ENCODE peak calls at places on chromosomes 11 and 22, in four cellular contexts. One of them, this sample, is unnamed.

GRCh38 chr11:88375927-88376470 is 38.5 kb upstream of the CTSC start:
- DNase-seq in foreskin fibroblast: no peak
- DNase-seq in fibroblast of lung: no peak
- DNase-seq in GM06990: no peak
- DNase-seq in this sample: no peak

GRCh38 chr11:78420796-78421209 is 3.2 kb upstream of the GAB2 start:
- DNase-seq in foreskin fibroblast: peak
- DNase-seq in fibroblast of lung: peak
- DNase-seq in GM06990: peak
- DNase-seq in this sample: peak

GRCh38 chr11:47768090-47768620 is 1.0 kb upstream of the FNBP4 start:
- DNase-seq in foreskin fibroblast: peak
- DNase-seq in fibroblast of lung: peak
- DNase-seq in GM06990: peak
- DNase-seq in this sample: no peak

GRCh38 chr11:134454146-134454690 is 42.2 kb upstream of the B3GAT1 start:
- DNase-seq in foreskin fibroblast: no peak
- DNase-seq in fibroblast of lung: no peak
- DNase-seq in GM06990: no peak
- DNase-seq in this sample: no peak

GRCh38 chr11:33719587-33719986 is 16.6 kb downstream of the CD59 start:
- DNase-seq in foreskin fibroblast: no peak
- DNase-seq in fibroblast of lung: no peak
- DNase-seq in GM06990: no peak
- DNase-seq in this sample: no peak

GRCh38 chr11:68651208-68651984 is 32.9 kb upstream of the GAL start:
- DNase-seq in foreskin fibroblast: no peak
- DNase-seq in fibroblast of lung: peak
- DNase-seq in GM06990: no peak
- DNase-seq in this sample: no peak

GRCh38 chr22:30648825-30649224 is 13.2 kb downstream of the SLC35E4 start:
- DNase-seq in foreskin fibroblast: no peak
- DNase-seq in fibroblast of lung: no peak
- DNase-seq in GM06990: no peak
- DNase-seq in this sample: no peak

GRCh38 chr22:32050678-32051515 is 7.8 kb downstream of the SLC5A1 start:
- DNase-seq in foreskin fibroblast: peak
- DNase-seq in fibroblast of lung: peak
- DNase-seq in GM06990: peak
- DNase-seq in this sample: no peak

GRCh38 chr11:112881461-112881860 is 79.8 kb upstream of the NCAM1 start:
- DNase-seq in foreskin fibroblast: peak
- DNase-seq in fibroblast of lung: peak
- DNase-seq in GM06990: no peak
- DNase-seq in this sample: no peak

GRCh38 chr11:115257286-115258077 is 246.7 kb downstream of the CADM1 start:
- DNase-seq in foreskin fibroblast: no peak
- DNase-seq in fibroblast of lung: no peak
- DNase-seq in GM06990: no peak
- DNase-seq in this sample: no peak

GRCh38 chr11:46900091-46900746 is 18.1 kb downstream of the LRP4 start:
- DNase-seq in foreskin fibroblast: no peak
- DNase-seq in fibroblast of lung: no peak
- DNase-seq in GM06990: no peak
- DNase-seq in this sample: no peak

GRCh38 chr22:40950888-40951794 is at the start of gene RBX1:
- DNase-seq in foreskin fibroblast: peak
- DNase-seq in fibroblast of lung: peak
- DNase-seq in GM06990: peak
- DNase-seq in this sample: peak

GRCh38 chr11:123479048-123479837 is 49.2 kb downstream of the GRAMD1B start:
- DNase-seq in foreskin fibroblast: no peak
- DNase-seq in fibroblast of lung: no peak
- DNase-seq in GM06990: peak
- DNase-seq in this sample: no peak

GRCh38 chr11:128905345-128906184 is 14.4 kb downstream of the KCNJ5 start:
- DNase-seq in foreskin fibroblast: peak
- DNase-seq in fibroblast of lung: peak
- DNase-seq in GM06990: no peak
- DNase-seq in this sample: peak

GRCh38 chr11:19988598-19988997 is 171.7 kb downstream of the DBX1 start:
- DNase-seq in foreskin fibroblast: peak
- DNase-seq in fibroblast of lung: peak
- DNase-seq in GM06990: no peak
- DNase-seq in this sample: no peak

GRCh38 chr11:123694551-123694950 is 40.1 kb upstream of the SCN3B start:
- DNase-seq in foreskin fibroblast: peak
- DNase-seq in fibroblast of lung: no peak
- DNase-seq in GM06990: no peak
- DNase-seq in this sample: no peak

GRCh38 chr11:14480716-14481115 is 18.9 kb downstream of the COPB1 start:
- DNase-seq in foreskin fibroblast: no peak
- DNase-seq in fibroblast of lung: no peak
- DNase-seq in GM06990: no peak
- DNase-seq in this sample: no peak

GRCh38 chr11:12042215-12042676 is 33.8 kb upstream of the DKK3 start:
- DNase-seq in foreskin fibroblast: peak
- DNase-seq in fibroblast of lung: peak
- DNase-seq in GM06990: no peak
- DNase-seq in this sample: no peak

GRCh38 chr11:20707876-20708275 is 38.5 kb downstream of the NELL1 start:
- DNase-seq in foreskin fibroblast: no peak
- DNase-seq in fibroblast of lung: no peak
- DNase-seq in GM06990: no peak
- DNase-seq in this sample: no peak

GRCh38 chr11:74726547-74727182 is 4.6 kb downstream of the CHRDL2 start:
- DNase-seq in foreskin fibroblast: peak
- DNase-seq in fibroblast of lung: peak
- DNase-seq in GM06990: no peak
- DNase-seq in this sample: peak

GRCh38 chr11:34809191-34810106 is 106.7 kb downstream of the APIP start:
- DNase-seq in foreskin fibroblast: peak
- DNase-seq in fibroblast of lung: peak
- DNase-seq in GM06990: no peak
- DNase-seq in this sample: no peak

GRCh38 chr11:116614306-116615210 is 158.2 kb downstream of the BUD13 start:
- DNase-seq in foreskin fibroblast: no peak
- DNase-seq in fibroblast of lung: no peak
- DNase-seq in GM06990: no peak
- DNase-seq in this sample: no peak

GRCh38 chr11:12599408-12600143 is 74.6 kb upstream of the TEAD1 start:
- DNase-seq in foreskin fibroblast: peak
- DNase-seq in fibroblast of lung: no peak
- DNase-seq in GM06990: peak
- DNase-seq in this sample: no peak

GRCh38 chr22:41636467-41636866 is 15.4 kb downstream of the XRCC6 start:
- DNase-seq in foreskin fibroblast: peak
- DNase-seq in fibroblast of lung: peak
- DNase-seq in GM06990: no peak
- DNase-seq in this sample: no peak

GRCh38 chr11:14253878-14254277 is 105.1 kb downstream of the RRAS2 start:
- DNase-seq in foreskin fibroblast: peak
- DNase-seq in fibroblast of lung: no peak
- DNase-seq in GM06990: no peak
- DNase-seq in this sample: no peak

GRCh38 chr11:69510471-69511357 is 29.3 kb downstream of the LINC01488 start:
- DNase-seq in foreskin fibroblast: peak
- DNase-seq in fibroblast of lung: peak
- DNase-seq in GM06990: no peak
- DNase-seq in this sample: no peak

GRCh38 chr22:24424001-24424900 is 3.1 kb upstream of the ADORA2A start:
- DNase-seq in foreskin fibroblast: no peak
- DNase-seq in fibroblast of lung: no peak
- DNase-seq in GM06990: peak
- DNase-seq in this sample: peak

GRCh38 chr11:3840870-3841425 is at the start of gene RHOG:
- DNase-seq in foreskin fibroblast: peak
- DNase-seq in fibroblast of lung: peak
- DNase-seq in GM06990: peak
- DNase-seq in this sample: no peak

GRCh38 chr11:3840289-3840869 is 380 bp downstream of the RHOG start:
- DNase-seq in foreskin fibroblast: peak
- DNase-seq in fibroblast of lung: no peak
- DNase-seq in GM06990: peak
- DNase-seq in this sample: peak

GRCh38 chr11:3838504-3838903 is 2.3 kb downstream of the RHOG start:
- DNase-seq in foreskin fibroblast: no peak
- DNase-seq in fibroblast of lung: no peak
- DNase-seq in GM06990: no peak
- DNase-seq in this sample: no peak

GRCh38 chr11:3837793-3838192 is 3.0 kb downstream of the RHOG start:
- DNase-seq in foreskin fibroblast: peak
- DNase-seq in fibroblast of lung: no peak
- DNase-seq in GM06990: no peak
- DNase-seq in this sample: no peak

GRCh38 chr11:3841426-3842304 is 906 bp upstream of the RHOG start:
- DNase-seq in foreskin fibroblast: peak
- DNase-seq in fibroblast of lung: peak
- DNase-seq in GM06990: peak
- DNase-seq in this sample: peak
- TF ChIP-seq CTCF in foreskin fibroblast: peak
- TF ChIP-seq CTCF in fibroblast of lung: peak
- TF ChIP-seq CTCF in GM06990: peak
- TF ChIP-seq CTCF in this sample: no peak

GRCh38 chr22:46390105-46390651 is 54.7 kb downstream of the TRMU start:
- DNase-seq in foreskin fibroblast: no peak
- DNase-seq in fibroblast of lung: no peak
- DNase-seq in GM06990: no peak
- DNase-seq in this sample: no peak

GRCh38 chr22:46393791-46394333 is 58.3 kb downstream of the TRMU start:
- DNase-seq in foreskin fibroblast: no peak
- DNase-seq in fibroblast of lung: no peak
- DNase-seq in GM06990: no peak
- DNase-seq in this sample: no peak

GRCh38 chr22:46392137-46392844 is 56.8 kb downstream of the TRMU start:
- DNase-seq in foreskin fibroblast: no peak
- DNase-seq in fibroblast of lung: no peak
- DNase-seq in GM06990: no peak
- DNase-seq in this sample: no peak

GRCh38 chr22:46390652-46391301 is 55.3 kb downstream of the TRMU start:
- DNase-seq in foreskin fibroblast: peak
- DNase-seq in fibroblast of lung: peak
- DNase-seq in GM06990: no peak
- DNase-seq in this sample: no peak

GRCh38 chr22:46391486-46392136 is 56.1 kb downstream of the TRMU start:
- DNase-seq in foreskin fibroblast: no peak
- DNase-seq in fibroblast of lung: no peak
- DNase-seq in GM06990: no peak
- DNase-seq in this sample: no peak
- TF ChIP-seq CTCF in foreskin fibroblast: no peak
- TF ChIP-seq CTCF in fibroblast of lung: no peak
- TF ChIP-seq CTCF in GM06990: no peak
- TF ChIP-seq CTCF in this sample: no peak

GRCh38 chr11:44633641-44634040 is 68.2 kb downstream of the CD82 start:
- DNase-seq in foreskin fibroblast: no peak
- DNase-seq in fibroblast of lung: no peak
- DNase-seq in GM06990: no peak
- DNase-seq in this sample: no peak
- TF ChIP-seq CTCF in foreskin fibroblast: no peak
- TF ChIP-seq CTCF in fibroblast of lung: peak
- TF ChIP-seq CTCF in GM06990: peak
- TF ChIP-seq CTCF in this sample: no peak

GRCh38 chr11:118071416-118072030 is 5.4 kb upstream of the TMPRSS4 start:
- DNase-seq in foreskin fibroblast: no peak
- DNase-seq in fibroblast of lung: no peak
- DNase-seq in GM06990: no peak
- DNase-seq in this sample: no peak

GRCh38 chr11:118065375-118065774 is 11.5 kb upstream of the TMPRSS4 start:
- DNase-seq in foreskin fibroblast: no peak
- DNase-seq in fibroblast of lung: no peak
- DNase-seq in GM06990: no peak
- DNase-seq in this sample: no peak

GRCh38 chr11:118068945-118069612 is 7.8 kb upstream of the TMPRSS4 start:
- DNase-seq in foreskin fibroblast: no peak
- DNase-seq in fibroblast of lung: no peak
- DNase-seq in GM06990: no peak
- DNase-seq in this sample: no peak

GRCh38 chr11:118067006-118067405 is 9.9 kb upstream of the TMPRSS4 start:
- DNase-seq in foreskin fibroblast: no peak
- DNase-seq in fibroblast of lung: no peak
- DNase-seq in GM06990: no peak
- DNase-seq in this sample: no peak

GRCh38 chr11:118068206-118068944 is 8.5 kb upstream of the TMPRSS4 start:
- DNase-seq in foreskin fibroblast: no peak
- DNase-seq in fibroblast of lung: no peak
- DNase-seq in GM06990: no peak
- DNase-seq in this sample: no peak
- TF ChIP-seq CTCF in foreskin fibroblast: no peak
- TF ChIP-seq CTCF in fibroblast of lung: no peak
- TF ChIP-seq CTCF in GM06990: no peak
- TF ChIP-seq CTCF in this sample: no peak

GRCh38 chr11:86718553-86718952 is 46.1 kb upstream of the ME3 start:
- DNase-seq in foreskin fibroblast: no peak
- DNase-seq in fibroblast of lung: no peak
- DNase-seq in GM06990: no peak
- DNase-seq in this sample: no peak

GRCh38 chr11:86717817-86718501 is 45.5 kb upstream of the ME3 start:
- DNase-seq in foreskin fibroblast: no peak
- DNase-seq in fibroblast of lung: peak
- DNase-seq in GM06990: no peak
- DNase-seq in this sample: no peak

GRCh38 chr11:86722041-86722440 is 49.6 kb upstream of the ME3 start:
- DNase-seq in foreskin fibroblast: peak
- DNase-seq in fibroblast of lung: peak
- DNase-seq in GM06990: no peak
- DNase-seq in this sample: no peak

GRCh38 chr11:86718999-86719398 is 46.6 kb upstream of the ME3 start:
- DNase-seq in foreskin fibroblast: no peak
- DNase-seq in fibroblast of lung: no peak
- DNase-seq in GM06990: no peak
- DNase-seq in this sample: no peak

DNA sequence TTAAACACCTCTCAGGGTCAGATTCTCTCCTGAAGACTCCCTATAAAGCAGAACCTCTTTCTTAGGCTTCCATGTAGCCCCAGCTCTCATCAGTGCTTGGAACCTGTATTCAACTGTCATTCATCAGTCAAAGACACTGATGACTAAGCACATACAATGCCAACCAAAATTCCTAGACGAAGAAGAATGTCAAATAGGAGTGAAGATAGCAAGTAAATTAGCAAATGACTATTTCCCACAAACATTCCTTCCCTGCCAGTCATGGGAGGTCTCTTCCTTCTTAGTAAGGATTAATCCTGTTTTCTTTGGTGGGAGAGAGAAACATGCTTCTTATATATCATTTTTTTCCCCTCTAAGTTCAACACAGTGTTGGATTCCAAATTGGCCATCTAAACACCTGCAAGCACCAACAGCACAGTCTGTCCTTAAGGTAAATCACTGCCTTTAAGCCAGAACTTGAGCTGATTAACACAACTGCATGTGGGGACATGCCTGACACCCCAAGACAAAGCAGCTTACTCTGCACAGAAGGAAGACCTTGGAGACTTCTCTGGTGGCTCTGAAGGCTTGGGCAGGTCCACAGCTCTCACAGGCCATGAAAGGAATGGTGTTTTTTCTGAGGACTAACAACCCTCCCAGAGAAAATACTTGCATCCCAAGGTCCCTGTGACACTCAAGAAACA is 47.5 kb upstream of the ME3 start:
- DNase-seq in foreskin fibroblast: peak
- DNase-seq in fibroblast of lung: peak
- DNase-seq in GM06990: no peak
- DNase-seq in this sample: no peak
- TF ChIP-seq CTCF in foreskin fibroblast: no peak
- TF ChIP-seq CTCF in fibroblast of lung: no peak
- TF ChIP-seq CTCF in GM06990: no peak
- TF ChIP-seq CTCF in this sample: no peak